ENCODE peak calls at places on chromosomes 2 and 18, in six cellular contexts. T is Caco-2; N is SJSA1; D is CD8-positive, alpha-beta T cell; X is right cardiac atrium; M is psoas muscle. G is an unnamed sample. For H3K27me3, the result is how much of the 10 kb centered on the place peaks cover.

GRCh38 chr2:235055891-235056516 is 104.2 kb downstream of the SH3BP4 start:
- DNase-seq in T (peak), N (peak), D (no peak), X (no peak), M (no peak), G (peak)

GRCh38 chr2:127428057-127428814 is 10.0 kb downstream of the PROC start:
- DNase-seq in T (no peak), N (no peak), D (no peak), X (no peak), M (no peak), G (no peak)

GRCh38 chr2:109268916-109269315 is 139.9 kb downstream of the SH3RF3 start:
- DNase-seq in T (no peak), N (no peak), D (no peak), X (no peak), M (no peak), G (no peak)

GRCh38 chr2:214587442-214587841 is 176.6 kb downstream of the VWC2L start:
- DNase-seq in T (peak), N (no peak), D (no peak), X (no peak), M (no peak), G (peak)

GRCh38 chr2:119024568-119024967 is 82.6 kb downstream of the MARCO start:
- DNase-seq in T (no peak), N (no peak), D (no peak), X (no peak), M (no peak), G (no peak)

GRCh38 chr2:124024491-124025348 is at the start of gene CNTNAP5:
- DNase-seq in T (no peak), N (no peak), D (peak), X (peak), M (peak), G (peak)

GRCh38 chr18:73511751-73512525 is 635.7 kb downstream of the FBXO15 start:
- DNase-seq in T (no peak), N (no peak), D (no peak), X (no peak), M (no peak), G (no peak)

GRCh38 chr18:58625839-58626238 is 3.1 kb downstream of the ALPK2 start:
- DNase-seq in T (no peak), N (no peak), D (no peak), X (no peak), M (no peak), G (no peak)

GRCh38 chr2:223586261-223586660 is 15.9 kb downstream of the SCG2 start:
- DNase-seq in T (no peak), N (peak), D (no peak), X (no peak), M (no peak), G (no peak)

GRCh38 chr18:46211816-46212215 is 107.6 kb downstream of the HAUS1 start:
- DNase-seq in T (no peak), N (no peak), D (no peak), X (no peak), M (no peak), G (no peak)

GRCh38 chr18:36296591-36297418 is 708 bp upstream of the FHOD3 start:
- DNase-seq in T (peak), N (peak), D (no peak), X (peak), M (peak), G (peak)

GRCh38 chr2:135252805-135253458 is 200.8 kb downstream of the RAB3GAP1 start:
- DNase-seq in T (no peak), N (no peak), D (no peak), X (no peak), M (no peak), G (no peak)

GRCh38 chr2:112646102-112646719 is 472 bp downstream of the SLC20A1 start:
- DNase-seq in T (no peak), N (no peak), D (no peak), X (peak), M (peak), G (no peak)

GRCh38 chr2:238404406-238405216 is 22.1 kb upstream of the ASB1 start:
- DNase-seq in T (no peak), N (no peak), D (no peak), X (no peak), M (no peak), G (no peak)

GRCh38 chr18:23032030-23032582 is 99.0 kb downstream of the RBBP8 start:
- DNase-seq in T (no peak), N (peak), D (no peak), X (no peak), M (no peak), G (no peak)

GRCh38 chr2:86764661-86765307 is 25.9 kb downstream of the CD8A start:
- DNase-seq in T (peak), N (peak), D (peak), X (no peak), M (no peak), G (peak)

GRCh38 chr2:43467889-43468288 is 127.9 kb downstream of the THADA start:
- DNase-seq in T (no peak), N (peak), D (no peak), X (no peak), M (no peak), G (no peak)

GRCh38 chr2:46344696-46345095 is 47.5 kb downstream of the EPAS1 start:
- DNase-seq in T (no peak), N (no peak), D (no peak), X (no peak), M (no peak), G (no peak)

GRCh38 chr2:224938670-224939309 is 103.5 kb downstream of the DOCK10 start:
- DNase-seq in T (no peak), N (no peak), D (no peak), X (no peak), M (no peak), G (no peak)

GRCh38 chr2:72991439-72991725 is 74.1 kb downstream of the EMX1 start:
- DNase-seq in T (no peak), N (no peak), D (no peak), X (no peak), M (no peak), G (peak)

GRCh38 chr2:12284037-12284436 is 432.7 kb upstream of the TRIB2 start:
- DNase-seq in T (no peak), N (no peak), D (no peak), X (no peak), M (no peak), G (no peak)

GRCh38 chr2:112726487-112727190 is 5.8 kb downstream of the NT5DC4 start:
- DNase-seq in T (peak), N (peak), D (peak), X (peak), M (peak), G (peak)

GRCh38 chr2:147025611-147026010 is 819.2 kb upstream of the ACVR2A start:
- DNase-seq in T (no peak), N (no peak), D (no peak), X (no peak), M (no peak), G (no peak)

GRCh38 chr18:52287151-52287550 is 52.8 kb upstream of the DCC start:
- DNase-seq in T (no peak), N (no peak), D (no peak), X (no peak), M (no peak), G (no peak)

GRCh38 chr2:165745916-165746315 is 48.1 kb downstream of the GALNT3 start:
- DNase-seq in T (no peak), N (no peak), D (no peak), X (no peak), M (no peak), G (no peak)

GRCh38 chr2:113370478-113371091 is 66.9 kb upstream of the ZNG1B start:
- DNase-seq in T (peak), N (peak), D (peak), X (peak), M (peak), G (peak)

GRCh38 chr2:100105678-100106054 is 36.7 kb downstream of the AFF3 start:
- DNase-seq in T (no peak), N (no peak), D (no peak), X (peak), M (no peak), G (no peak)

DNA sequence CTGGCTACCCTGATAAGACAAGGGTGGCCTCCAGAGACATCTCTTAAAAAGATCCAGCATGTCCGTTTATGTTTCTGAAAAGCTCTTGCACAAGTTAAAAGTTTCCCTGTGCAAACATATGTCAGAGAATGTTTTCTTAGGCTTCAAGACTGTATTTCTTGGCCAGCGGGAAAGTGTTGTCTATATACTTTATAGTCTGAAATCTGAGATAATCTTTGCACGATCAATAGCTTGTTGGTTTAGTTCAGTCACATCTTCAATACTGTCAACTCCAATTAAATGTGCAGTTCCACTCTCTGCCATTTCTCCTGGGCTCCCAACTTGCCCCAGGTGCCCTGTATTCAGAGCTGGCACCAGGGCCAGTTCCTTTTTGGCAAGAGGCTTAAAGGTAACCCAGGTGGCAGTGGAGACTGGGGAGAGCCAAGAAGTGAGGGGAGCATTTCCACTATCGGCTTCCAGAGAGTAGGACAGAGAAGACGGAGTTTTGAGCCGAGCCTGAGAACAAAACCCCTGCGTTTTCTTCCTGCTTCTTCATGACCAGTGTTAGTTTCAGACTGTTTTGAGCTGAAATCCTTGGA is 64.4 kb downstream of the ACOXL start:
- DNase-seq in T (no peak), N (no peak), D (no peak), X (no peak), M (no peak), G (no peak)
- H3K27me3 ChIP-seq in T (under half), N (under half), D (under half), X (under half), M (under half), G (under half)

GRCh38 chr2:49154140-49154539 is at the start of gene FSHR:
- DNase-seq in T (no peak), N (no peak), D (no peak), X (no peak), M (no peak), G (peak)
- H3K27me3 ChIP-seq in T (under half), N (under half), D (under half), X (under half), M (under half), G (under half)

GRCh38 chr2:199444749-199445148 is 13.0 kb downstream of the SATB2 start:
- DNase-seq in T (no peak), N (no peak), D (no peak), X (no peak), M (no peak), G (no peak)
- H3K27me3 ChIP-seq in T (under half), N (under half), D (under half), X (under half), M (under half), G (under half)

GRCh38 chr2:130755234-130756040 is at the start of gene AMER3:
- DNase-seq in T (peak), N (no peak), D (no peak), X (no peak), M (no peak), G (peak)
- H3K27me3 ChIP-seq in T (under half), N (under half), D (under half), X (under half), M (under half), G (under half)

GRCh38 chr18:5895886-5896740 is 791 bp upstream of the TMEM200C start:
- DNase-seq in T (peak), N (peak), D (no peak), X (peak), M (peak), G (peak)
- H3K27me3 ChIP-seq in T (under half), N (under half), D (under half), X (under half), M (half or more), G (under half)

DNA sequence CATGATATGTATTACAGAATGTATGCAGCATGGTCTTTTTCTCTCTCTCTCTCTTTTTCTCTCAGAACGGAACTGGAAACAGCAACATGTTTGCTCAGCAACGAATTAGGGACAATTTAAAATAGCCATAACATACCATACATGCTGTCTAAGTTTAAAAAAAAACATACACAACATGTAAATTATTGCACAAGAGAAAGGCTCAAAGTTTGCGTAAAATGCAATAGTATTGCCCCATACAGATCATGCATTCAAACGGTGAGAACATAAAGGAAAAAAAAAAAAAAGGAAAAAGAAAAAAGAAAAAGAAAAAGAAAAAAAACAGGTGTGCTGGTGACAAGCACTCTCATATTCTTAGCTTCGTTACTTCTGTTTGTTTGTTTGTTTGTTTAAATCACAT is 93.6 kb downstream of the BCL11A start:
- DNase-seq in T (no peak), N (no peak), D (no peak), X (no peak), M (no peak), G (no peak)
- H3K27me3 ChIP-seq in T (under half), N (under half), D (under half), X (under half), M (under half), G (under half)

GRCh38 chr18:13192970-13193369 is 25.6 kb upstream of the LDLRAD4 start:
- DNase-seq in T (no peak), N (no peak), D (no peak), X (no peak), M (no peak), G (no peak)
- H3K27me3 ChIP-seq in T (under half), N (under half), D (under half), X (under half), M (under half), G (under half)